ENCODE peak calls at places on chromosomes 3 and 15, in six cellular contexts. One of them, this sample, is unnamed.

GRCh38 chr15:66646308-66646707 is 55.7 kb upstream of the SMAD6 start:
- DNase-seq in stimulated activated CD4-positive, alpha-beta T cell treated with anti-CD3 and anti-CD28 coated beads, Interleukin-2, amount 100 ng/mL, for 48 hours: no peak
- DNase-seq in AG08396: no peak
- DNase-seq in EH: no peak
- DNase-seq in activated T-helper 1 cell treated with anti-CD3 and anti-CD28 coated beads, Interleukin-2, amount 50 U/mL, for 16 hours: no peak
- DNase-seq in cardiac muscle cell: peak; percentile 81
- DNase-seq in this sample: no peak

GRCh38 chr15:52254331-52254730 is 41.3 kb downstream of the MYO5C start:
- DNase-seq in EH: no peak
- DNase-seq in cardiac muscle cell: no peak
- DNase-seq in stimulated activated CD4-positive, alpha-beta T cell treated with anti-CD3 and anti-CD28 coated beads, Interleukin-2, amount 100 ng/mL, for 48 hours: no peak
- DNase-seq in AG08396: no peak
- DNase-seq in activated T-helper 1 cell treated with anti-CD3 and anti-CD28 coated beads, Interleukin-2, amount 50 U/mL, for 16 hours: no peak
- DNase-seq in this sample: no peak

GRCh38 chr3:151383956-151384355 is 597 bp downstream of the P2RY12 start:
- DNase-seq in activated T-helper 1 cell treated with anti-CD3 and anti-CD28 coated beads, Interleukin-2, amount 50 U/mL, for 16 hours: no peak
- DNase-seq in EH: no peak
- DNase-seq in AG08396: no peak
- DNase-seq in stimulated activated CD4-positive, alpha-beta T cell treated with anti-CD3 and anti-CD28 coated beads, Interleukin-2, amount 100 ng/mL, for 48 hours: no peak
- DNase-seq in cardiac muscle cell: no peak
- DNase-seq in this sample: no peak

GRCh38 chr3:129315386-129315991 is 36.8 kb downstream of the HMCES start:
- DNase-seq in activated T-helper 1 cell treated with anti-CD3 and anti-CD28 coated beads, Interleukin-2, amount 50 U/mL, for 16 hours: no peak
- DNase-seq in stimulated activated CD4-positive, alpha-beta T cell treated with anti-CD3 and anti-CD28 coated beads, Interleukin-2, amount 100 ng/mL, for 48 hours: no peak
- DNase-seq in EH: peak; percentile 29
- DNase-seq in AG08396: peak; percentile 53
- DNase-seq in cardiac muscle cell: peak; percentile 44
- DNase-seq in this sample: peak; percentile 47

GRCh38 chr3:3443482-3443881 is 264.0 kb upstream of the CRBN start:
- DNase-seq in cardiac muscle cell: no peak
- DNase-seq in stimulated activated CD4-positive, alpha-beta T cell treated with anti-CD3 and anti-CD28 coated beads, Interleukin-2, amount 100 ng/mL, for 48 hours: no peak
- DNase-seq in EH: no peak
- DNase-seq in AG08396: no peak
- DNase-seq in activated T-helper 1 cell treated with anti-CD3 and anti-CD28 coated beads, Interleukin-2, amount 50 U/mL, for 16 hours: no peak
- DNase-seq in this sample: no peak

GRCh38 chr3:55481067-55481917 is 5.8 kb downstream of the WNT5A start:
- DNase-seq in activated T-helper 1 cell treated with anti-CD3 and anti-CD28 coated beads, Interleukin-2, amount 50 U/mL, for 16 hours: no peak
- DNase-seq in AG08396: peak; percentile 80
- DNase-seq in EH: peak; percentile 94
- DNase-seq in cardiac muscle cell: peak; percentile 53
- DNase-seq in stimulated activated CD4-positive, alpha-beta T cell treated with anti-CD3 and anti-CD28 coated beads, Interleukin-2, amount 100 ng/mL, for 48 hours: no peak
- DNase-seq in this sample: no peak

GRCh38 chr3:169836942-169837275 is 24.2 kb upstream of the LRRC34 start:
- DNase-seq in AG08396: no peak
- DNase-seq in activated T-helper 1 cell treated with anti-CD3 and anti-CD28 coated beads, Interleukin-2, amount 50 U/mL, for 16 hours: no peak
- DNase-seq in cardiac muscle cell: no peak
- DNase-seq in EH: peak; percentile 40
- DNase-seq in stimulated activated CD4-positive, alpha-beta T cell treated with anti-CD3 and anti-CD28 coated beads, Interleukin-2, amount 100 ng/mL, for 48 hours: no peak
- DNase-seq in this sample: no peak

GRCh38 chr3:31166249-31166885 is 271.9 kb upstream of the GADL1 start:
- DNase-seq in AG08396: peak; percentile 21
- DNase-seq in activated T-helper 1 cell treated with anti-CD3 and anti-CD28 coated beads, Interleukin-2, amount 50 U/mL, for 16 hours: no peak
- DNase-seq in cardiac muscle cell: peak; percentile 79
- DNase-seq in EH: peak; percentile 86
- DNase-seq in stimulated activated CD4-positive, alpha-beta T cell treated with anti-CD3 and anti-CD28 coated beads, Interleukin-2, amount 100 ng/mL, for 48 hours: no peak
- DNase-seq in this sample: no peak

GRCh38 chr3:59836525-59836924 is 786.7 kb upstream of the CFAP20DC start:
- DNase-seq in cardiac muscle cell: no peak
- DNase-seq in activated T-helper 1 cell treated with anti-CD3 and anti-CD28 coated beads, Interleukin-2, amount 50 U/mL, for 16 hours: no peak
- DNase-seq in EH: no peak
- DNase-seq in stimulated activated CD4-positive, alpha-beta T cell treated with anti-CD3 and anti-CD28 coated beads, Interleukin-2, amount 100 ng/mL, for 48 hours: no peak
- DNase-seq in AG08396: no peak
- DNase-seq in this sample: no peak

GRCh38 chr3:114432356-114432755 is 138.5 kb downstream of the TIGIT start:
- DNase-seq in EH: no peak
- DNase-seq in activated T-helper 1 cell treated with anti-CD3 and anti-CD28 coated beads, Interleukin-2, amount 50 U/mL, for 16 hours: no peak
- DNase-seq in AG08396: no peak
- DNase-seq in stimulated activated CD4-positive, alpha-beta T cell treated with anti-CD3 and anti-CD28 coated beads, Interleukin-2, amount 100 ng/mL, for 48 hours: no peak
- DNase-seq in cardiac muscle cell: no peak
- DNase-seq in this sample: no peak

GRCh38 chr3:19931767-19932188 is 2.2 kb downstream of the EFHB start:
- DNase-seq in activated T-helper 1 cell treated with anti-CD3 and anti-CD28 coated beads, Interleukin-2, amount 50 U/mL, for 16 hours: no peak
- DNase-seq in EH: peak; percentile 30
- DNase-seq in cardiac muscle cell: no peak
- DNase-seq in stimulated activated CD4-positive, alpha-beta T cell treated with anti-CD3 and anti-CD28 coated beads, Interleukin-2, amount 100 ng/mL, for 48 hours: no peak
- DNase-seq in AG08396: no peak
- DNase-seq in this sample: no peak

GRCh38 chr15:45892182-45892581 is 257.4 kb downstream of the SQOR start:
- DNase-seq in EH: peak; percentile 83
- DNase-seq in activated T-helper 1 cell treated with anti-CD3 and anti-CD28 coated beads, Interleukin-2, amount 50 U/mL, for 16 hours: no peak
- DNase-seq in stimulated activated CD4-positive, alpha-beta T cell treated with anti-CD3 and anti-CD28 coated beads, Interleukin-2, amount 100 ng/mL, for 48 hours: no peak
- DNase-seq in AG08396: no peak
- DNase-seq in cardiac muscle cell: no peak
- DNase-seq in this sample: no peak

GRCh38 chr3:57048052-57048671 is 12.3 kb upstream of the SPATA12 start:
- DNase-seq in stimulated activated CD4-positive, alpha-beta T cell treated with anti-CD3 and anti-CD28 coated beads, Interleukin-2, amount 100 ng/mL, for 48 hours: no peak
- DNase-seq in EH: no peak
- DNase-seq in cardiac muscle cell: peak; percentile 51
- DNase-seq in AG08396: no peak
- DNase-seq in activated T-helper 1 cell treated with anti-CD3 and anti-CD28 coated beads, Interleukin-2, amount 50 U/mL, for 16 hours: no peak
- DNase-seq in this sample: no peak

GRCh38 chr3:122942937-122943827 is 84.4 kb downstream of the SEMA5B start:
- DNase-seq in cardiac muscle cell: peak; percentile 63
- DNase-seq in stimulated activated CD4-positive, alpha-beta T cell treated with anti-CD3 and anti-CD28 coated beads, Interleukin-2, amount 100 ng/mL, for 48 hours: peak; percentile 41
- DNase-seq in AG08396: peak; percentile 86
- DNase-seq in activated T-helper 1 cell treated with anti-CD3 and anti-CD28 coated beads, Interleukin-2, amount 50 U/mL, for 16 hours: no peak
- DNase-seq in EH: peak; percentile 67
- DNase-seq in this sample: peak; percentile 57

GRCh38 chr3:27614592-27614991 is 107.5 kb downstream of the EOMES start:
- DNase-seq in AG08396: no peak
- DNase-seq in stimulated activated CD4-positive, alpha-beta T cell treated with anti-CD3 and anti-CD28 coated beads, Interleukin-2, amount 100 ng/mL, for 48 hours: no peak
- DNase-seq in activated T-helper 1 cell treated with anti-CD3 and anti-CD28 coated beads, Interleukin-2, amount 50 U/mL, for 16 hours: no peak
- DNase-seq in EH: no peak
- DNase-seq in cardiac muscle cell: no peak
- DNase-seq in this sample: no peak

GRCh38 chr15:33623010-33623409 is 312.2 kb downstream of the RYR3 start:
- DNase-seq in cardiac muscle cell: no peak
- DNase-seq in EH: no peak
- DNase-seq in stimulated activated CD4-positive, alpha-beta T cell treated with anti-CD3 and anti-CD28 coated beads, Interleukin-2, amount 100 ng/mL, for 48 hours: no peak
- DNase-seq in AG08396: no peak
- DNase-seq in activated T-helper 1 cell treated with anti-CD3 and anti-CD28 coated beads, Interleukin-2, amount 50 U/mL, for 16 hours: no peak
- DNase-seq in this sample: no peak

GRCh38 chr3:32969656-32970055 is 18.2 kb downstream of the CCR4 start:
- DNase-seq in stimulated activated CD4-positive, alpha-beta T cell treated with anti-CD3 and anti-CD28 coated beads, Interleukin-2, amount 100 ng/mL, for 48 hours: no peak
- DNase-seq in EH: peak; percentile 25
- DNase-seq in activated T-helper 1 cell treated with anti-CD3 and anti-CD28 coated beads, Interleukin-2, amount 50 U/mL, for 16 hours: no peak
- DNase-seq in cardiac muscle cell: no peak
- DNase-seq in AG08396: peak; percentile 26
- DNase-seq in this sample: no peak

GRCh38 chr15:78177447-78177873 is 28.3 kb downstream of the IDH3A start:
- DNase-seq in EH: peak; percentile 41
- DNase-seq in activated T-helper 1 cell treated with anti-CD3 and anti-CD28 coated beads, Interleukin-2, amount 50 U/mL, for 16 hours: no peak
- DNase-seq in stimulated activated CD4-positive, alpha-beta T cell treated with anti-CD3 and anti-CD28 coated beads, Interleukin-2, amount 100 ng/mL, for 48 hours: peak; percentile 38
- DNase-seq in cardiac muscle cell: peak; percentile 25
- DNase-seq in AG08396: peak; percentile 40
- DNase-seq in this sample: no peak

GRCh38 chr3:60703956-60704736 is 547.1 kb downstream of the FHIT start:
- DNase-seq in activated T-helper 1 cell treated with anti-CD3 and anti-CD28 coated beads, Interleukin-2, amount 50 U/mL, for 16 hours: no peak
- DNase-seq in cardiac muscle cell: no peak
- DNase-seq in EH: peak; percentile 71
- DNase-seq in AG08396: no peak
- DNase-seq in stimulated activated CD4-positive, alpha-beta T cell treated with anti-CD3 and anti-CD28 coated beads, Interleukin-2, amount 100 ng/mL, for 48 hours: no peak
- DNase-seq in this sample: no peak

GRCh38 chr3:115164374-115165221 is 17.5 kb upstream of the ZBTB20 start:
- DNase-seq in cardiac muscle cell: no peak
- DNase-seq in activated T-helper 1 cell treated with anti-CD3 and anti-CD28 coated beads, Interleukin-2, amount 50 U/mL, for 16 hours: no peak
- DNase-seq in AG08396: no peak
- DNase-seq in stimulated activated CD4-positive, alpha-beta T cell treated with anti-CD3 and anti-CD28 coated beads, Interleukin-2, amount 100 ng/mL, for 48 hours: no peak
- DNase-seq in EH: peak; percentile 9
- DNase-seq in this sample: no peak